ENCODE peak calls at places on chromosome 20, in seven cellular contexts. One of them, this sample, is unnamed.

GRCh38 chr20:8996817-8997512 is 71.9 kb upstream of the PLCB4 start:
- DNase-seq in mesenchymal stem cell: no peak
- DNase-seq in mesendoderm: peak
- DNase-seq in H9: no peak
- DNase-seq in H1: no peak
- DNase-seq in neuronal stem cell: no peak
- DNase-seq in trophoblast cell: no peak
- DNase-seq in this sample: no peak

GRCh38 chr20:31560094-31560899 is 44.8 kb upstream of the ID1 start:
- DNase-seq in mesenchymal stem cell: peak
- DNase-seq in mesendoderm: peak
- DNase-seq in H9: peak
- DNase-seq in H1: no peak
- DNase-seq in neuronal stem cell: no peak
- DNase-seq in trophoblast cell: peak
- DNase-seq in this sample: peak

GRCh38 chr20:55166063-55166462 is 690.7 kb downstream of the DOK5 start:
- DNase-seq in mesenchymal stem cell: no peak
- DNase-seq in mesendoderm: peak
- DNase-seq in H9: peak
- DNase-seq in H1: peak
- DNase-seq in neuronal stem cell: peak
- DNase-seq in trophoblast cell: no peak
- DNase-seq in this sample: no peak

GRCh38 chr20:49989234-49990065 is 6.7 kb downstream of the SNAI1 start:
- DNase-seq in mesenchymal stem cell: peak
- DNase-seq in mesendoderm: peak
- DNase-seq in H9: no peak
- DNase-seq in H1: no peak
- DNase-seq in neuronal stem cell: no peak
- DNase-seq in trophoblast cell: peak
- DNase-seq in this sample: peak

GRCh38 chr20:32470025-32470861 is 112.1 kb downstream of the ASXL1 start:
- DNase-seq in mesenchymal stem cell: peak
- DNase-seq in mesendoderm: peak
- DNase-seq in H9: peak
- DNase-seq in H1: no peak
- DNase-seq in neuronal stem cell: no peak
- DNase-seq in trophoblast cell: peak
- DNase-seq in this sample: peak

GRCh38 chr20:36119537-36119936 is 35.0 kb upstream of the EPB41L1 start:
- DNase-seq in mesenchymal stem cell: no peak
- DNase-seq in mesendoderm: no peak
- DNase-seq in H9: no peak
- DNase-seq in H1: no peak
- DNase-seq in neuronal stem cell: no peak
- DNase-seq in trophoblast cell: no peak
- DNase-seq in this sample: no peak

GRCh38 chr20:19757973-19758887 is at the start of gene RIN2:
- DNase-seq in mesenchymal stem cell: peak
- DNase-seq in mesendoderm: peak
- DNase-seq in H9: peak
- DNase-seq in H1: peak
- DNase-seq in neuronal stem cell: peak
- DNase-seq in trophoblast cell: peak
- DNase-seq in this sample: peak

GRCh38 chr20:3720068-3720467 is 7.7 kb upstream of the SIGLEC1 start:
- DNase-seq in mesenchymal stem cell: no peak
- DNase-seq in mesendoderm: no peak
- DNase-seq in H9: no peak
- DNase-seq in H1: no peak
- DNase-seq in neuronal stem cell: no peak
- DNase-seq in trophoblast cell: no peak
- DNase-seq in this sample: no peak

GRCh38 chr20:36830791-36831691 is 44.9 kb upstream of the TLDC2 start:
- DNase-seq in mesenchymal stem cell: no peak
- DNase-seq in mesendoderm: no peak
- DNase-seq in H9: no peak
- DNase-seq in H1: no peak
- DNase-seq in neuronal stem cell: no peak
- DNase-seq in trophoblast cell: no peak
- DNase-seq in this sample: peak

GRCh38 chr20:14991023-14991422 is 653.6 kb upstream of the FLRT3 start:
- DNase-seq in mesenchymal stem cell: peak
- DNase-seq in mesendoderm: no peak
- DNase-seq in H9: no peak
- DNase-seq in H1: no peak
- DNase-seq in neuronal stem cell: no peak
- DNase-seq in trophoblast cell: no peak
- DNase-seq in this sample: no peak

GRCh38 chr20:33672426-33673114 is 1.7 kb downstream of the NECAB3 start:
- DNase-seq in mesenchymal stem cell: peak
- DNase-seq in mesendoderm: no peak
- DNase-seq in H9: no peak
- DNase-seq in H1: no peak
- DNase-seq in neuronal stem cell: no peak
- DNase-seq in trophoblast cell: no peak
- DNase-seq in this sample: no peak

GRCh38 chr20:29743101-29743931 is 1514.1 kb upstream of the DEFB115 start:
- DNase-seq in mesenchymal stem cell: no peak
- DNase-seq in mesendoderm: no peak
- DNase-seq in H9: no peak
- DNase-seq in H1: no peak
- DNase-seq in neuronal stem cell: no peak
- DNase-seq in trophoblast cell: no peak
- DNase-seq in this sample: no peak

GRCh38 chr20:10079964-10080363 is 45.2 kb downstream of the ANKEF1 start:
- DNase-seq in mesenchymal stem cell: peak
- DNase-seq in mesendoderm: no peak
- DNase-seq in H9: no peak
- DNase-seq in H1: no peak
- DNase-seq in neuronal stem cell: no peak
- DNase-seq in trophoblast cell: peak
- DNase-seq in this sample: peak

GRCh38 chr20:52103469-52103910 is 88.1 kb downstream of the ZFP64 start:
- DNase-seq in mesenchymal stem cell: peak
- DNase-seq in mesendoderm: peak
- DNase-seq in H9: peak
- DNase-seq in H1: peak
- DNase-seq in neuronal stem cell: peak
- DNase-seq in trophoblast cell: no peak
- DNase-seq in this sample: peak

GRCh38 chr20:51732454-51732791 is 35.8 kb downstream of the ATP9A start:
- DNase-seq in mesenchymal stem cell: peak
- DNase-seq in mesendoderm: no peak
- DNase-seq in H9: no peak
- DNase-seq in H1: no peak
- DNase-seq in neuronal stem cell: no peak
- DNase-seq in trophoblast cell: no peak
- DNase-seq in this sample: peak

GRCh38 chr20:41715525-41715924 is 97.3 kb upstream of the CHD6 start:
- DNase-seq in mesenchymal stem cell: no peak
- DNase-seq in mesendoderm: no peak
- DNase-seq in H9: no peak
- DNase-seq in H1: no peak
- DNase-seq in neuronal stem cell: no peak
- DNase-seq in trophoblast cell: no peak
- DNase-seq in this sample: no peak

GRCh38 chr20:32333181-32333987 is 24.7 kb upstream of the ASXL1 start:
- DNase-seq in mesenchymal stem cell: no peak
- DNase-seq in mesendoderm: no peak
- DNase-seq in H9: no peak
- DNase-seq in H1: no peak
- DNase-seq in neuronal stem cell: no peak
- DNase-seq in trophoblast cell: peak
- DNase-seq in this sample: no peak

GRCh38 chr20:2316847-2317495 is 21.2 kb downstream of the TGM3 start:
- DNase-seq in mesenchymal stem cell: no peak
- DNase-seq in mesendoderm: no peak
- DNase-seq in H9: peak
- DNase-seq in H1: no peak
- DNase-seq in neuronal stem cell: no peak
- DNase-seq in trophoblast cell: no peak
- DNase-seq in this sample: no peak

GRCh38 chr20:50848846-50849673 is 54.2 kb downstream of the BCAS4 start:
- DNase-seq in mesenchymal stem cell: no peak
- DNase-seq in mesendoderm: no peak
- DNase-seq in H9: no peak
- DNase-seq in H1: no peak
- DNase-seq in neuronal stem cell: no peak
- DNase-seq in trophoblast cell: no peak
- DNase-seq in this sample: no peak

DNA sequence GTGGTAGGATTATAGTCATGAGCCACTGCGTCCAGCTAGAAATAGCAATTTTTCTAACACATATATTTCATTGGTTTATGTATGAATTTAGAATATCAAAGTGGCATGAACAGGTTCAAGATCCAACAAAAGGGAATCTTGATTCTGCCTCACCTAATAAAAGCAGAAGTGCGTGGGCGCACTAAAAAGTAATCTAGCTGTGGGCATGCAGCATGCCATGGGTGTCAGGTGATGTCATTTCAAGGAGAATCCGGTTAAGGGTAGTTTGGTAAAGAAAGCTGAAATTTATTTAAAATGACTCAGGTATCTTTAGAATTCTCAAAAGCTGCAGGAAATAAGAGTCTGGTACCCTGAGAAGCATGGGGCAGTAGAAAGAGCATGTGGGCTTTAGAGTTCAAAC is 17.6 kb downstream of the LRRN4 start:
- DNase-seq in mesenchymal stem cell: no peak
- DNase-seq in mesendoderm: no peak
- DNase-seq in H9: no peak
- DNase-seq in H1: no peak
- DNase-seq in neuronal stem cell: no peak
- DNase-seq in trophoblast cell: no peak
- DNase-seq in this sample: no peak
- H2BK5ac ChIP-seq in mesenchymal stem cell: no peak
- H2BK5ac ChIP-seq in mesendoderm: no peak
- H2BK5ac ChIP-seq in H9: no peak
- H2BK5ac ChIP-seq in H1: no peak
- H2BK5ac ChIP-seq in neuronal stem cell: no peak
- H2BK5ac ChIP-seq in trophoblast cell: no peak
- H2BK5ac ChIP-seq in this sample: no peak

DNA sequence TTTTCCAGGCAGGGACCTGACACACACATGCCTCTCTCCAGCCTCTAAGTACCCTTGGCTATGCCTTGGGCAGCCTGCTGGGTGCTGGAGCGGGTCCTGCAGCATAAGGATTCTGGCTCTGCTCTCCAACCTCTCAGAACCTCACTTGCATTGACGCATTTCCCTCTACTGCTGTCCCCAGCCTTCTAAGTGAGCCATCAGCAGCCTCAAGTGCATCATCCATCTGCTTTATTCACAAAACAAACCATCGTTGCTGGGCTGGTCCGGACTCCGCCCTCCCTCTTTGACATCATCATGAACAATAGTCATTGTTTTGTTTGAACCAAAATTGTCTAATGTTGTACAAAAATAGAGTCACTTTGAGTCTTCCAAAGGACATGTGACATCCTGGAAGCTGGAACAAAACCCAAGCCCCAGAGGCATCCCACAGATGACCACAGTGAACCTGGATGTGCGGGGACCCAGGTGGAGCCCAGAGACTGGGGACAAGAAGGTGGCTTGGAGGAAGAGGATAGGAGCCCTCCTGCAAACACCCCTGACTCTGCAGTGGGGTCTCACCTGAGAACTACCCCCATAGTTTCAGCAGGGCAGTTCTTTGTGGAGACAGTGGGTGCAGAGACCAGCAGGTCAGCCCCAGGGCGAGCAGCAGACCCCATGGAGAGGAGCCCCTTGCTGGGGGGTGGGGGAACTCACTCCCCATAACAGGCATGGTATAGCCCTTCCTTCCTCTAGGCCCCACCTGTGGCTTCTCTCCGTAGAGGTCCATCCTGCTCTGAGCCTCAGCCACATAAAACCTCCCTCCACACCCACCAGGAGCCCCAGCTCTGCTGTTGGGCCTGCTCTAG is 230.1 kb downstream of the SYNDIG1 start:
- DNase-seq in mesenchymal stem cell: no peak
- DNase-seq in mesendoderm: no peak
- DNase-seq in H9: peak
- DNase-seq in H1: no peak
- DNase-seq in neuronal stem cell: no peak
- DNase-seq in trophoblast cell: no peak
- DNase-seq in this sample: no peak
- H2BK5ac ChIP-seq in mesenchymal stem cell: no peak
- H2BK5ac ChIP-seq in mesendoderm: no peak
- H2BK5ac ChIP-seq in H9: no peak
- H2BK5ac ChIP-seq in H1: no peak
- H2BK5ac ChIP-seq in neuronal stem cell: no peak
- H2BK5ac ChIP-seq in trophoblast cell: no peak
- H2BK5ac ChIP-seq in this sample: no peak

DNA sequence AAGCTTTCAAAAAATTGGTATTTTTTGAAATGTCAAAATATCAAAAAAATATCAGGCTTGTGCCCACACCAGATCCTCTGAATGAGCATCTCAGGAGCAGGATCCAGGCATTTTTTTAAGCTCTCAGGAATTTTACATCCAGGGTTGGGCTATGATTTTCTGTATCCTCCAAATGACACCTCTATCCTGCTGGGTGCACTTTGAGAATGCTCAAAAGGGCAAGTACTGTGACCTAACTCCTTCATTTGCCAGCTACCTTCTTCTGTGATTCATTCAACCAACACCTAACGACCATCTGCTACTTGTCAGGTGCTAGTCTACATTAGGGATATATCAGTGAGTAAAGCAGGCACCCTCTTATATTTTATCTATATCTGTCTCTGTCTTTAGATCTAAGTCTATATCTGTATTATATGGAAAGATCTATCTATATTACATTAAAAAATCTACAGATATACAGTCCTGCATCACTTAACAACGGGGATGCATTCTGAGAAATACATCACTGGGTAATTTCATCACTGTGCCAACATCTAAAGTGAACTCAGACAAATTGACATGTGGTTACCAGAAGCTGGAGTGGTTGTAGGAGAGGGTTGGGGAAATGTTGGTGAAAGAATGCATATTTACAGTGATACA is 131.6 kb downstream of the KIF16B start:
- DNase-seq in mesenchymal stem cell: no peak
- DNase-seq in mesendoderm: no peak
- DNase-seq in H9: no peak
- DNase-seq in H1: no peak
- DNase-seq in neuronal stem cell: no peak
- DNase-seq in trophoblast cell: no peak
- DNase-seq in this sample: no peak
- H2BK5ac ChIP-seq in mesenchymal stem cell: no peak
- H2BK5ac ChIP-seq in mesendoderm: no peak
- H2BK5ac ChIP-seq in H9: no peak
- H2BK5ac ChIP-seq in H1: no peak
- H2BK5ac ChIP-seq in neuronal stem cell: no peak
- H2BK5ac ChIP-seq in trophoblast cell: no peak
- H2BK5ac ChIP-seq in this sample: no peak

DNA sequence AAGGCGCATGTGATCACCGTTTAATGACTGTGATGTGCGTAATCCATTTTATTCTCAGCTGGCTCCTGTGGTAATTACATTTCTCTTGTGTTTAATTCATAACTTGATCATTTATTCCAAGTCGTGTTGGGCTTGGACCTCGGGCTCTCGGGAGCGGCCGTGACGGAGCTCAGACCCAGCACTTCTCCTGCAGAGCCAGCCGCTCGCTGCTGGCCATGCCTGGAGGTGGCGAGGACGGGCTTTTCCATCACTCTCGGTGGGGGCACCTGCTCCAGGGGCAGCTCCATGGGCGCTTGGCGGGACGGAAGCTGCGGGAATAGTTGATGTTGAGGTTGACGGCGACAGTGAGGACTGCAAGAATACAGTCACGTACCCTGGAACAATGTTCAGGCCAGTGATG is 25.5 kb upstream of the NTSR1 start:
- DNase-seq in mesenchymal stem cell: no peak
- DNase-seq in mesendoderm: no peak
- DNase-seq in H9: no peak
- DNase-seq in H1: no peak
- DNase-seq in neuronal stem cell: no peak
- DNase-seq in trophoblast cell: no peak
- DNase-seq in this sample: no peak
- H2BK5ac ChIP-seq in mesenchymal stem cell: no peak
- H2BK5ac ChIP-seq in mesendoderm: no peak
- H2BK5ac ChIP-seq in H9: no peak
- H2BK5ac ChIP-seq in H1: no peak
- H2BK5ac ChIP-seq in neuronal stem cell: no peak
- H2BK5ac ChIP-seq in trophoblast cell: no peak
- H2BK5ac ChIP-seq in this sample: no peak

This sample was measured in IMR-90.